ENCODE peak calls at places on chromosomes 7 and 10, in seven cellular contexts. T is neural progenitor cell, M is fibroblast of lung, J is PC-9, Z is K562, I is mammary epithelial cell, G is HCT116. U is an unnamed sample.

GRCh38 chr7:30503273-30504212 is 1.1 kb downstream of the GGCT start:
- DNase-seq in T (no peak), M (peak), J (no peak), Z (no peak), I (peak), G (no peak), U (no peak)

GRCh38 chr7:72343991-72344390 is 68.1 kb downstream of the CALN1 start:
- DNase-seq in T (peak), M (no peak), J (no peak), Z (no peak), I (no peak), G (no peak), U (peak)

GRCh38 chr10:3424102-3424803 is 251.7 kb upstream of the PITRM1 start:
- DNase-seq in T (no peak), M (peak), J (no peak), Z (peak), I (no peak), G (peak), U (peak)

GRCh38 chr7:40493609-40494041 is 358.8 kb downstream of the SUGCT start:
- DNase-seq in T (no peak), M (peak), J (no peak), Z (no peak), I (peak), G (no peak), U (no peak)

GRCh38 chr7:70787275-70787674 is 344.7 kb upstream of the GALNT17 start:
- DNase-seq in T (no peak), M (no peak), J (no peak), Z (no peak), I (no peak), G (no peak), U (no peak)

GRCh38 chr7:159172314-159172892 is 27.7 kb upstream of the VIPR2 start:
- DNase-seq in T (no peak), M (no peak), J (no peak), Z (no peak), I (no peak), G (no peak), U (no peak)

GRCh38 chr7:90211391-90212148 is at the start of gene STEAP2:
- DNase-seq in T (peak), M (peak), J (peak), Z (peak), I (peak), G (peak), U (no peak)

GRCh38 chr7:49639068-49639593 is 134.3 kb upstream of the VWC2 start:
- DNase-seq in T (no peak), M (no peak), J (no peak), Z (no peak), I (no peak), G (no peak), U (no peak)

DNA sequence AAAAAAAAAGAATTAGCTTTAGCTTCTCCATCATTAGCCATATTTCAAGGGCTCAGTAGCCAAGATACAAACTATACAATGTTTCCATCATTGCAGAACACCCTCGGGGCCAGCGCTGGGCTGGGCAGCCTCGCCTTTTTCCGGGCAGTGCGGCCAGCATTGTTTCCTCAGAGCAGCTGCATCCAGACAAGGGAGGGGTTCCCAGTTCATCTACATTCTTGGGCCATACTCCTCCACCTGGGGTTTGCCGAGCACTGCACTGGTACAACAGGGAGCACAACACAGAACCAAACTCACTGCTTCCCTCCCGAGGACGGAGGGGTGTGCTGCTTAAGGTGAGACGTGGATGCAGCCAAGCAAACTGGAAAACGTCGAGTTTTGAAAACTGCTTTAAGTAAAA is 2.4 kb upstream of the PKD1L1 start:
- DNase-seq in T (peak), M (no peak), J (peak), Z (peak), I (no peak), G (no peak), U (no peak)
- TF ChIP-seq EZH2 in T (no peak), M (no peak), J (no peak), Z (no peak), I (no peak), G (no peak), U (no peak)

DNA sequence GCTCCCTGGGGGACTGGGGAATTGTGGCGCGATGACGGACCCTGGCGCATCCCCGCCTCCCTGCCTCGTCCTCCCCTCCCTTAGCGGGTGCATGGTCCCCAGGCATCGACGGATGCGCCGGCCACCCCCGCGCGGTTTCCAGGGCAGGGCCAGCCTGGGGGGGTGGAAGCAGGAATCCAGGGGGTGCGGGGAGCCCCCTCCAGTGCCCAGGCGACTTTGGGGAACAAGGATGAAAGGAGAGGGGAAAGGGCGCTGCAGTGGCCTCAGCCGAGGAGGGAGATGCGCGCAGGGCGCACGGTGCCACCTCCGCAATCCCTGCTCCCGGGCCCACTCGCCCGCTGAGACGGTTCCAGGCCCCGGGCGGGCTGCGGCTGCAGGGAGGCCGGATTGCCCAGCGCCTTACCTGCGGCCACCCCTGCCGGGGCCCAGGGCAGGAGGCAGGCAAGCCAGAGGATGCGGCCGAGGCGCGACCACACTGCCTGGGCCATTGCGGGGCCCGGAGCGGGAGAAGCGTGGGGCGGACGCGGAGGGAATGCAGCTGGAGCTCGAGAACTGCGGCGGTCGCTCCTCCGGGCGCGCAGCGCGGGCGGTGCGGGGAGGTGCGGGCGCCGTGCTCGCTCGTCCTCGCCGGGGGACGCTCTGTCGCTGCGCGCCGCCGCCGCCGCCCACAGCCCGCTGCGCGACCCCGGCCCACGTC is at the start of gene TMEM130:
- DNase-seq in T (peak), M (peak), J (no peak), Z (no peak), I (no peak), G (no peak), U (no peak)
- TF ChIP-seq EZH2 in T (peak), M (peak), J (no peak), Z (no peak), I (no peak), G (no peak), U (peak)

DNA sequence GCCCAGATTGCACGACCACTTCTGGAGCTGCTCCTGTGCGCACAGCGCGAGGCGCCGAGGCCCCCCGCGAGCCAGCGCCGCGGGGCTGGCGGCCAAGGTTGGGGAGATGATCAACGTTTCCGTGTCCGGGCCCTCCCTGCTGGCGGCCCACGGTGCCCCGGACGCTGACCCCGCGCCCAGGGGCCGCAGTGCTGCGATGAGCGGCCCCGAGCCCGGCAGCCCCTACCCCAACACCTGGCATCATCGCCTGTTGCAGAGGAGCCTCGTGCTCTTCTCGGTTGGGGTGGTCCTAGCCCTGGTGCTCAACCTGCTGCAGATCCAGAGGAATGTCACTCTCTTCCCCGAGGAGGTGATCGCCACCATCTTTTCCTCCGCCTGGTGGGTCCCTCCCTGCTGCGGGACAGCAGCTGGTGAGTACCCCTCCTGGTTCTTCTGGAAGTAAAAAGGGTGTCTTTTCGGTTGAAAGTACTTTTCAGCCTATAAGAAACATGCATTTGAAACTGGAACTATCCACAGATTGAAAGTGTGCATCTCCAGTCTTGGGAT is 683 bp downstream of the INSIG1 start:
- DNase-seq in T (peak), M (no peak), J (peak), Z (peak), I (no peak), G (no peak), U (no peak)
- TF ChIP-seq EZH2 in T (no peak), M (no peak), J (no peak), Z (no peak), I (no peak), G (no peak), U (no peak)

DNA sequence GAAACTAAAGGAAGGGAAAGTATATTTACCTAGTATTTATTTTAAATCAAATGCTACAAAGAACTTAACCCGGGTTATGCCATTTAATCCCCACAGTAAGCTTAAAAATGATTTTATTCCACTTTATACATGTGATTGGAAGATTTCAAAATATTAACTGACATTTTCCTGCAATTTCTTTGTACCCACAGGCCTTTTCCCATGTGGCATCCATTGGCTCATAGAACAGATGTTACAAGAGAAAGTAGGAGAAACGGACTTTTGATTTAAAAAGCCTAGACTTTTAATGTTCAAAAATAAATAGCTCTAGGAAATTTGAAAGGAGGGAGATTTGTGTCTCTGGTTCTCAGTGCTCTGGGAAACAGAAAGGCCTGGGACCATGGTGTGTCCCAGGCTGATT is 807.9 kb downstream of the KCNMA1 start:
- DNase-seq in T (no peak), M (no peak), J (no peak), Z (no peak), I (no peak), G (no peak), U (no peak)
- TF ChIP-seq EZH2 in T (no peak), M (no peak), J (no peak), Z (no peak), I (no peak), G (no peak), U (no peak)

DNA sequence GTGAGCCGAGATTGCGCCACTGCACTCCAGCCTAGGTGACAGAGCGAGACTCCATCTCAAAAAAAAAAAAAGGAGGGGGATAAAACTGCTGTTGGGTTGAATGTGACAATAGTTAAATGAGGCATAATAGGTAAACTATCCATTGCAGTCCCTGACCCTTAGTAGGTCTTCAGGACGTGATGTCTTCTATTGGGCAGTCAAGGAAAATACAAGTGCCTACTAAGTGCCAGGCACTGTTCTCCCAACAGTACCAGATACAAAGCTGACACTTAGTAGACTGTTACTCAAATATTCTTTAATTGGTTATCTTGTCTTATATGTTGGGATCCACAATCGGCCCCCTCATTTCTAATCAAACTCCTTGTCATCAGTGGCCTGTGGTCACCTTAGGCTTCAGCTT is 27.1 kb upstream of the ACSL5 start:
- DNase-seq in T (no peak), M (no peak), J (no peak), Z (no peak), I (no peak), G (no peak), U (no peak)
- TF ChIP-seq EZH2 in T (no peak), M (no peak), J (no peak), Z (no peak), I (no peak), G (no peak), U (no peak)

GRCh38 chr7:155374276-155375252 is 76.9 kb downstream of the INSIG1 start:
- DNase-seq in T (peak), M (no peak), J (no peak), Z (no peak), I (no peak), G (no peak), U (no peak)
- TF ChIP-seq EZH2 in T (peak), M (peak), J (no peak), Z (no peak), I (peak), G (no peak), U (no peak)

DNA sequence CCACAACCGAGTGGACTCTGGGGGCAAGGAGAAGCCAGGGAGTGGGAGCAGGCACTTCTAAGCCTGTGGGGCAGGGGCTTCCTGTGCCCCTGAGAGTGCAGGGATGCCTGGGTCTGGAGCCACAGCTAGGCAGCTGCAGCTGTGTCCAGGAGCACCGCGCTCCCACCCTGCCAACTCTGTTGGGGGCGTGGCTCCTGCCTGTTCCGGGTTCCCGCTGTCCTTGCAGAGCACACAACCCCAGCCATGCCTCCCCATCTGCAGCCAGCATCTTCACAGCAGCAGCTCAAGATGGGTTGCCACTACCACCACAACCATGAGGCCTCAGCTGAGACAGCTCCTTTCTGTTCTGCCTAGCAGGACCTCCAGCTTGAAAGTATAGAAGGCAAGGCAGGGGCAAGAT is 8.6 kb downstream of the PAX4 start:
- DNase-seq in T (no peak), M (no peak), J (no peak), Z (no peak), I (no peak), G (no peak), U (no peak)
- TF ChIP-seq EZH2 in T (no peak), M (no peak), J (no peak), Z (no peak), I (no peak), G (no peak), U (no peak)

DNA sequence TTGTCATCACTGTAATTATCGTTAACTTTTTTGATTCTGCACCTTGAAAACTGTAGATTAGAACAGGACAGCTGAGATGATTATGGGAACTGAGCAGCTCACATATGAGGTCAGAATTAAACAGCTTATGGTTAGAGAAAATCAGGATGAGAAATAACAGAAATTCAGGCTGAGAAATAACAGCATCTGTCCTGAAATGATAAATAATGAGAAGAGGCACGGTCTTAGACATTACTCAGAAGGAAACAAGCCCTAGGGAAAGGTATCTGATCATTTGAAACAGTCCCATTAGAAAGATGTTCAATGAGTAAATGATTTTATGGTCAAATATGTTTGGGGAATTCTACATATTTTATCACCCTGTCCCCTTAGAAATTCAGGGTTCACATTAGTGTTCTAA is 65.6 kb upstream of the PCGF5 start:
- DNase-seq in T (no peak), M (no peak), J (no peak), Z (no peak), I (no peak), G (no peak), U (no peak)
- TF ChIP-seq EZH2 in T (no peak), M (no peak), J (no peak), Z (no peak), I (no peak), G (no peak), U (no peak)

GRCh38 chr10:49611815-49612512 is 1.9 kb downstream of the SLC18A3 start:
- DNase-seq in T (peak), M (no peak), J (no peak), Z (no peak), I (peak), G (no peak), U (no peak)

GRCh38 chr10:49610015-49610734 is at the start of gene SLC18A3:
- DNase-seq in T (peak), M (no peak), J (no peak), Z (no peak), I (no peak), G (no peak), U (no peak)

GRCh38 chr10:49610735-49611165 is 640 bp downstream of the SLC18A3 start:
- DNase-seq in T (no peak), M (no peak), J (no peak), Z (no peak), I (no peak), G (no peak), U (no peak)

GRCh38 chr10:49612513-49613159 is 1.2 kb upstream of the CHAT start:
- DNase-seq in T (peak), M (no peak), J (no peak), Z (peak), I (no peak), G (no peak), U (no peak)

DNA sequence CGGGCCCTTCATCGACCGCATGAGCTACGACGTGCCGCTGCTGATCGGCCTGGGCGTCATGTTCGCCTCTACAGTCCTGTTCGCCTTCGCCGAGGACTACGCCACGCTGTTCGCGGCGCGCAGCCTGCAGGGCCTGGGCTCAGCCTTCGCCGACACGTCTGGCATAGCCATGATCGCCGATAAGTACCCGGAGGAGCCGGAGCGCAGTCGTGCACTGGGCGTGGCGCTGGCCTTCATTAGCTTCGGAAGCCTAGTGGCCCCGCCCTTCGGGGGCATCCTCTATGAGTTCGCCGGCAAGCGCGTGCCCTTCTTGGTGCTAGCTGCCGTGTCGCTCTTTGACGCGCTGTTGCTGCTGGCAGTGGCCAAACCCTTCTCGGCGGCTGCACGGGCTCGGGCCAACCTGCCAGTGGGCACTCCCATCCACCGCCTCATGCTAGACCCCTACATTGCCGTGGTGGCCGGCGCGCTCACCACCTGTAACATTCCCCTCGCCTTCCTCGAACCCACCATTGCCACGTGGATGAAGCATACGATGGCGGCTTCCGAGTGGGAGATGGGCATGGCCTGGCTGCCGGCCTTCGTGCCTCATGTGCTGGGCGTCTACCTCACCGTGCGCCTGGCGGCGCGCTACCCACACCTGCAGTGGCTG is 1.2 kb downstream of the SLC18A3 start:
- DNase-seq in T (peak), M (no peak), J (no peak), Z (no peak), I (no peak), G (no peak), U (no peak)
- TF ChIP-seq EZH2 in T (peak), M (peak), J (no peak), Z (no peak), I (peak), G (no peak), U (no peak)

U was measured in SK-N-MC.